ENCODE peak calls at places on chromosome 1, in nine cellular contexts. P is activated CD8-positive, alpha-beta memory T cell treated with anti-CD3 and anti-CD28 coated beads for 48 hours; V is stimulated activated CD4-positive, alpha-beta T cell treated with anti-CD3 and anti-CD28 coated beads, Interleukin-1b, Interleukin-23, amount 100 ng/mL, for 24 hours; Z is iPS DF 19.7; J is left ventricle myocardium inferior; F is posterior vena cava; G is progenitor cell of endocrine pancreas; B is HT1080; S is sciatic nerve. R is an unnamed sample.

GRCh38 chr1:18778437-18778836 is 81.0 kb downstream of the TAS1R2 start:
- DNase-seq in S (no peak), V (no peak), F (no peak), B (no peak), P (no peak), Z (no peak), G (no peak), J (no peak), R (no peak)

GRCh38 chr1:43284711-43285110 is 670 bp downstream of the C1orf210 start:
- DNase-seq in P (no peak), F (peak; percentile 43), Z (no peak), J (no peak), V (no peak), G (no peak), B (no peak), S (no peak), R (peak; percentile 42)

GRCh38 chr1:189821838-189822237 is 655.8 kb downstream of the BRINP3 start:
- DNase-seq in Z (no peak), J (no peak), P (no peak), B (no peak), S (no peak), G (no peak), F (no peak), V (no peak), R (no peak)

GRCh38 chr1:58908539-58909161 is 124.8 kb upstream of the JUN start:
- DNase-seq in S (no peak), Z (no peak), B (peak; percentile 42), P (no peak), G (no peak), V (no peak), J (no peak), F (no peak), R (no peak)

GRCh38 chr1:101237229-101237837 is 514 bp downstream of the S1PR1 start:
- DNase-seq in G (no peak), Z (no peak), J (no peak), V (no peak), S (no peak), P (no peak), F (no peak), B (peak; percentile 47), R (peak; percentile 86)

GRCh38 chr1:103525114-103525606 is 339 bp upstream of the RNPC3 start:
- DNase-seq in F (no peak), S (no peak), B (peak; percentile 22), V (no peak), Z (no peak), P (no peak), G (no peak), J (no peak), R (no peak)

GRCh38 chr1:60213253-60213652 is 139.7 kb upstream of the C1orf87 start:
- DNase-seq in F (no peak), V (no peak), J (no peak), Z (no peak), B (no peak), S (no peak), G (no peak), P (no peak), R (no peak)

GRCh38 chr1:230086152-230086551 is 19.1 kb downstream of the GALNT2 start:
- DNase-seq in F (no peak), V (no peak), G (no peak), Z (no peak), P (no peak), B (no peak), J (no peak), S (no peak), R (no peak)

GRCh38 chr1:176959461-176959860 is 205.1 kb downstream of the ASTN1 start:
- DNase-seq in P (no peak), J (no peak), G (no peak), S (no peak), V (no peak), B (no peak), F (no peak), Z (no peak), R (no peak)

GRCh38 chr1:7783178-7783711 is 846 bp upstream of the PER3 start:
- DNase-seq in Z (peak; percentile 12), B (peak; percentile 70), G (peak; percentile 51), V (no peak), F (peak; percentile 90), J (peak; percentile 83), P (no peak), S (peak; percentile 86), R (peak; percentile 97)

GRCh38 chr1:117860906-117861610 is 68.4 kb downstream of the GDAP2 start:
- DNase-seq in G (no peak), Z (no peak), J (no peak), V (no peak), F (no peak), P (no peak), S (no peak), B (no peak), R (peak; percentile 39)

GRCh38 chr1:234608720-234609527 is 1.1 kb downstream of the IRF2BP2 start:
- DNase-seq in J (peak; percentile 40), B (peak; percentile 40), G (no peak), Z (no peak), S (peak; percentile 72), P (no peak), V (no peak), F (peak; percentile 87), R (peak; percentile 80)

GRCh38 chr1:100142343-100142742 is 9.4 kb downstream of the TRMT13 start:
- DNase-seq in S (no peak), F (no peak), G (no peak), P (no peak), V (no peak), Z (no peak), J (no peak), B (no peak), R (no peak)

GRCh38 chr1:52637946-52638345 is 5.0 kb downstream of the SHISAL2A start:
- DNase-seq in P (no peak), B (no peak), J (no peak), V (no peak), F (no peak), Z (no peak), G (no peak), S (no peak), R (no peak)

GRCh38 chr1:36320291-36320758 is 3.1 kb downstream of the EVA1B start:
- DNase-seq in B (no peak), F (no peak), Z (no peak), V (no peak), G (no peak), S (no peak), J (no peak), P (no peak), R (no peak)

GRCh38 chr1:232553809-232554208 is 76.1 kb downstream of the SIPA1L2 start:
- DNase-seq in V (no peak), Z (no peak), P (no peak), S (no peak), F (no peak), J (no peak), G (no peak), B (no peak), R (no peak)

GRCh38 chr1:175319112-175319911 is 126.7 kb upstream of the KIAA0040 start:
- DNase-seq in Z (peak; percentile 45), F (peak; percentile 90), B (peak; percentile 53), G (peak; percentile 55), P (peak; percentile 34), S (peak; percentile 87), V (peak; percentile 13), J (peak; percentile 73), R (peak; percentile 90)

GRCh38 chr1:165109013-165109412 is 247.5 kb downstream of the LMX1A start:
- DNase-seq in G (no peak), J (no peak), S (no peak), B (no peak), F (no peak), Z (no peak), V (no peak), P (no peak), R (no peak)

GRCh38 chr1:66731462-66731861 is 20.8 kb upstream of the DYNLT5 start:
- DNase-seq in B (peak; percentile 7), F (no peak), P (no peak), G (no peak), J (no peak), V (no peak), Z (no peak), S (no peak), R (no peak)

GRCh38 chr1:24481098-24481497 is 21.5 kb upstream of the RCAN3 start:
- DNase-seq in F (peak; percentile 46), B (no peak), P (no peak), V (no peak), S (no peak), G (no peak), J (no peak), Z (no peak), R (no peak)

GRCh38 chr1:116740726-116741125 is 13.5 kb upstream of the CD2 start:
- DNase-seq in Z (no peak), P (no peak), S (no peak), B (no peak), J (no peak), G (no peak), V (no peak), F (no peak), R (no peak)

GRCh38 chr1:51926171-51926812 is 47.8 kb upstream of the NRDC start:
- DNase-seq in G (no peak), S (no peak), F (no peak), Z (peak; percentile 38), V (no peak), B (peak; percentile 64), P (no peak), J (no peak), R (peak; percentile 83)

GRCh38 chr1:5872886-5873285 is 119.3 kb downstream of the NPHP4 start:
- DNase-seq in V (no peak), J (no peak), S (no peak), F (no peak), G (no peak), B (no peak), P (no peak), Z (no peak), R (no peak)

GRCh38 chr1:223046011-223046410 is 97.0 kb downstream of the TLR5 start:
- DNase-seq in S (no peak), F (no peak), V (no peak), B (no peak), Z (no peak), J (no peak), P (no peak), G (no peak), R (no peak)

GRCh38 chr1:44077421-44077820 is 41.2 kb upstream of the KLF17 start:
- DNase-seq in G (no peak), V (no peak), F (no peak), P (no peak), S (no peak), J (no peak), Z (no peak), B (peak; percentile 13), R (no peak)

GRCh38 chr1:186806477-186806876 is 22.3 kb upstream of the PLA2G4A start:
- DNase-seq in V (no peak), G (no peak), S (no peak), P (no peak), J (no peak), B (no peak), F (no peak), Z (peak; percentile 15), R (no peak)

GRCh38 chr1:15189692-15190321 is 36.3 kb downstream of the TMEM51 start:
- DNase-seq in S (no peak), G (no peak), B (no peak), F (no peak), Z (no peak), J (no peak), P (no peak), V (no peak), R (peak; percentile 87)

GRCh38 chr1:227776277-227776676 is 39.2 kb upstream of the PRSS38 start:
- DNase-seq in G (no peak), J (no peak), Z (no peak), B (peak; percentile 56), V (no peak), S (no peak), P (no peak), F (peak; percentile 45), R (peak; percentile 96)

R was measured in osteoblast.